ENCODE peak calls at places on chromosomes 4 and X, in seven cellular contexts. One of them, this sample, is unnamed.
A peak's percentile ranks its signal among the peaks of the same experiment; 100 is the strongest.

GRCh38 chr4:26083987-26084386 is 170.0 kb downstream of the SMIM20 start:
- DNase-seq in activated naive CD4-positive, alpha-beta T cell: no peak
- DNase-seq in NCI-H82: peak; percentile 79
- DNase-seq in substantia nigra: no peak
- DNase-seq in epithelial cell of prostate: peak; percentile 67
- DNase-seq in CMK: no peak
- DNase-seq in Karpas-422: no peak
- DNase-seq in this sample: peak; percentile 82

GRCh38 chr4:158172196-158172557 is 648 bp downstream of the GASK1B start:
- DNase-seq in activated naive CD4-positive, alpha-beta T cell: no peak
- DNase-seq in NCI-H82: no peak
- DNase-seq in substantia nigra: no peak
- DNase-seq in epithelial cell of prostate: no peak
- DNase-seq in CMK: no peak
- DNase-seq in Karpas-422: no peak
- DNase-seq in this sample: no peak

GRCh38 chr4:168071304-168071703 is 21.0 kb upstream of the ANXA10 start:
- DNase-seq in activated naive CD4-positive, alpha-beta T cell: no peak
- DNase-seq in NCI-H82: no peak
- DNase-seq in substantia nigra: no peak
- DNase-seq in epithelial cell of prostate: no peak
- DNase-seq in CMK: no peak
- DNase-seq in Karpas-422: no peak
- DNase-seq in this sample: no peak

GRCh38 chr4:161577604-161578301 is 586.0 kb downstream of the FSTL5 start:
- DNase-seq in activated naive CD4-positive, alpha-beta T cell: no peak
- DNase-seq in NCI-H82: no peak
- DNase-seq in substantia nigra: no peak
- DNase-seq in epithelial cell of prostate: no peak
- DNase-seq in CMK: no peak
- DNase-seq in Karpas-422: no peak
- DNase-seq in this sample: no peak

GRCh38 chr4:74426101-74426500 is 18.8 kb upstream of the AREG start:
- DNase-seq in activated naive CD4-positive, alpha-beta T cell: no peak
- DNase-seq in NCI-H82: no peak
- DNase-seq in substantia nigra: no peak
- DNase-seq in epithelial cell of prostate: no peak
- DNase-seq in CMK: no peak
- DNase-seq in Karpas-422: no peak
- DNase-seq in this sample: no peak

GRCh38 chr4:28518781-28519180 is 1658.1 kb downstream of the STIM2 start:
- DNase-seq in activated naive CD4-positive, alpha-beta T cell: no peak
- DNase-seq in NCI-H82: no peak
- DNase-seq in substantia nigra: no peak
- DNase-seq in epithelial cell of prostate: no peak
- DNase-seq in CMK: no peak
- DNase-seq in Karpas-422: no peak
- DNase-seq in this sample: no peak

GRCh38 chrX:48938721-48939416 is 18.5 kb downstream of the OTUD5 start:
- DNase-seq in activated naive CD4-positive, alpha-beta T cell: peak; percentile 7
- DNase-seq in NCI-H82: no peak
- DNase-seq in substantia nigra: no peak
- DNase-seq in epithelial cell of prostate: no peak
- DNase-seq in CMK: no peak
- DNase-seq in Karpas-422: no peak
- DNase-seq in this sample: no peak

GRCh38 chr4:42280327-42281095 is 116.8 kb upstream of the SHISA3 start:
- DNase-seq in activated naive CD4-positive, alpha-beta T cell: no peak
- DNase-seq in NCI-H82: peak; percentile 52
- DNase-seq in substantia nigra: no peak
- DNase-seq in epithelial cell of prostate: no peak
- DNase-seq in CMK: peak; percentile 4
- DNase-seq in Karpas-422: peak; percentile 85
- DNase-seq in this sample: peak; percentile 23

GRCh38 chrX:18377802-18378201 is 23.3 kb upstream of the SCML2 start:
- DNase-seq in activated naive CD4-positive, alpha-beta T cell: no peak
- DNase-seq in NCI-H82: peak; percentile 77
- DNase-seq in substantia nigra: no peak
- DNase-seq in epithelial cell of prostate: no peak
- DNase-seq in CMK: no peak
- DNase-seq in Karpas-422: peak; percentile 75
- DNase-seq in this sample: peak; percentile 10

GRCh38 chr4:135177323-135177722 is 975.7 kb upstream of the PABPC4L start:
- DNase-seq in activated naive CD4-positive, alpha-beta T cell: no peak
- DNase-seq in NCI-H82: no peak
- DNase-seq in substantia nigra: no peak
- DNase-seq in epithelial cell of prostate: no peak
- DNase-seq in CMK: no peak
- DNase-seq in Karpas-422: no peak
- DNase-seq in this sample: no peak

GRCh38 chrX:65679071-65679540 is 11.7 kb downstream of the MSN start:
- DNase-seq in activated naive CD4-positive, alpha-beta T cell: no peak
- DNase-seq in NCI-H82: no peak
- DNase-seq in substantia nigra: no peak
- DNase-seq in epithelial cell of prostate: peak; percentile 37
- DNase-seq in CMK: no peak
- DNase-seq in Karpas-422: no peak
- DNase-seq in this sample: no peak

GRCh38 chr4:82739292-82740190 is 59.1 kb downstream of the SCD5 start:
- DNase-seq in activated naive CD4-positive, alpha-beta T cell: peak; percentile 9
- DNase-seq in NCI-H82: peak; percentile 73
- DNase-seq in substantia nigra: no peak
- DNase-seq in epithelial cell of prostate: no peak
- DNase-seq in CMK: peak; percentile 49
- DNase-seq in Karpas-422: peak; percentile 84
- DNase-seq in this sample: peak; percentile 40

GRCh38 chr4:169238445-169238844 is 32.3 kb downstream of the SH3RF1 start:
- DNase-seq in activated naive CD4-positive, alpha-beta T cell: no peak
- DNase-seq in NCI-H82: no peak
- DNase-seq in substantia nigra: no peak
- DNase-seq in epithelial cell of prostate: no peak
- DNase-seq in CMK: no peak
- DNase-seq in Karpas-422: no peak
- DNase-seq in this sample: peak; percentile 59

GRCh38 chr4:2462218-2462991 is 6.5 kb upstream of the RNF4 start:
- DNase-seq in activated naive CD4-positive, alpha-beta T cell: no peak
- DNase-seq in NCI-H82: peak; percentile 74
- DNase-seq in substantia nigra: no peak
- DNase-seq in epithelial cell of prostate: no peak
- DNase-seq in CMK: no peak
- DNase-seq in Karpas-422: peak; percentile 90
- DNase-seq in this sample: peak; percentile 65

GRCh38 chrX:2958199-2958598 is 29.1 kb upstream of the ARSD start:
- DNase-seq in activated naive CD4-positive, alpha-beta T cell: no peak
- DNase-seq in NCI-H82: no peak
- DNase-seq in substantia nigra: no peak
- DNase-seq in epithelial cell of prostate: no peak
- DNase-seq in CMK: no peak
- DNase-seq in Karpas-422: no peak
- DNase-seq in this sample: no peak

GRCh38 chr4:140028676-140029407 is 125.1 kb downstream of the MAML3 start:
- DNase-seq in activated naive CD4-positive, alpha-beta T cell: no peak
- DNase-seq in NCI-H82: no peak
- DNase-seq in substantia nigra: no peak
- DNase-seq in epithelial cell of prostate: no peak
- DNase-seq in CMK: no peak
- DNase-seq in Karpas-422: no peak
- DNase-seq in this sample: no peak

GRCh38 chr4:83252782-83253405 is 31.7 kb downstream of the COQ2 start:
- DNase-seq in activated naive CD4-positive, alpha-beta T cell: peak; percentile 4
- DNase-seq in NCI-H82: peak; percentile 83
- DNase-seq in substantia nigra: no peak
- DNase-seq in epithelial cell of prostate: peak; percentile 24
- DNase-seq in CMK: peak; percentile 65
- DNase-seq in Karpas-422: peak; percentile 84
- DNase-seq in this sample: peak; percentile 68

GRCh38 chr4:105956566-105956965 is 61.3 kb downstream of the NPNT start:
- DNase-seq in activated naive CD4-positive, alpha-beta T cell: no peak
- DNase-seq in NCI-H82: peak; percentile 1
- DNase-seq in substantia nigra: no peak
- DNase-seq in epithelial cell of prostate: no peak
- DNase-seq in CMK: no peak
- DNase-seq in Karpas-422: no peak
- DNase-seq in this sample: no peak

GRCh38 chr4:40484346-40484745 is 145.3 kb downstream of the RBM47 start:
- DNase-seq in activated naive CD4-positive, alpha-beta T cell: no peak
- DNase-seq in NCI-H82: no peak
- DNase-seq in substantia nigra: no peak
- DNase-seq in epithelial cell of prostate: no peak
- DNase-seq in CMK: no peak
- DNase-seq in Karpas-422: no peak
- DNase-seq in this sample: no peak